ENCODE peak calls at places on chromosomes 7 and 10, in four cellular contexts. One of them, this sample, is unnamed.

GRCh38 chr7:78151229-78151628 is 352.7 kb downstream of the PHTF2 start:
- DNase-seq in HCT116: no peak
- DNase-seq in HepG2: no peak
- DNase-seq in K562: no peak
- DNase-seq in this sample: no peak

GRCh38 chr7:1246170-1246870 is 13.6 kb downstream of the UNCX start:
- DNase-seq in HCT116: no peak
- DNase-seq in HepG2: no peak
- DNase-seq in K562: no peak
- DNase-seq in this sample: no peak

GRCh38 chr7:46229409-46229808 is 308.3 kb upstream of the IGFBP3 start:
- DNase-seq in HCT116: no peak
- DNase-seq in HepG2: peak; percentile 10
- DNase-seq in K562: no peak
- DNase-seq in this sample: no peak

GRCh38 chr10:24894309-24894708 is 58.1 kb downstream of the PRTFDC1 start:
- DNase-seq in HCT116: no peak
- DNase-seq in HepG2: no peak
- DNase-seq in K562: no peak
- DNase-seq in this sample: no peak

GRCh38 chr7:151773795-151774194 is 103.1 kb downstream of the PRKAG2 start:
- DNase-seq in HCT116: no peak
- DNase-seq in HepG2: no peak
- DNase-seq in K562: no peak
- DNase-seq in this sample: no peak

GRCh38 chr7:35906191-35906908 is 105.5 kb downstream of the SEPTIN7 start:
- DNase-seq in HCT116: peak; percentile 66
- DNase-seq in HepG2: peak; percentile 69
- DNase-seq in K562: peak; percentile 54
- DNase-seq in this sample: peak; percentile 57

GRCh38 chr7:22697897-22698645 is 28.9 kb upstream of the IL6 start:
- DNase-seq in HCT116: no peak
- DNase-seq in HepG2: no peak
- DNase-seq in K562: no peak
- DNase-seq in this sample: no peak

GRCh38 chr7:104231054-104232046 is 23.5 kb upstream of the ORC5 start:
- DNase-seq in HCT116: peak; percentile 36
- DNase-seq in HepG2: peak; percentile 47
- DNase-seq in K562: peak; percentile 61
- DNase-seq in this sample: peak; percentile 79

GRCh38 chr7:131792311-131792710 is 235.9 kb upstream of the PODXL start:
- DNase-seq in HCT116: no peak
- DNase-seq in HepG2: no peak
- DNase-seq in K562: no peak
- DNase-seq in this sample: no peak

GRCh38 chr7:64870656-64871055 is 32.4 kb upstream of the ZNF273 start:
- DNase-seq in HCT116: no peak
- DNase-seq in HepG2: no peak
- DNase-seq in K562: no peak
- DNase-seq in this sample: peak; percentile 20

GRCh38 chr7:95318501-95318900 is 5.8 kb downstream of the PON1 start:
- DNase-seq in HCT116: no peak
- DNase-seq in HepG2: peak; percentile 68
- DNase-seq in K562: no peak
- DNase-seq in this sample: no peak

GRCh38 chr7:133807610-133808543 is 319.3 kb upstream of the LRGUK start:
- DNase-seq in HCT116: no peak
- DNase-seq in HepG2: no peak
- DNase-seq in K562: no peak
- DNase-seq in this sample: peak; percentile 63

GRCh38 chr7:13908667-13909382 is 80.6 kb downstream of the ETV1 start:
- DNase-seq in HCT116: peak; percentile 68
- DNase-seq in HepG2: no peak
- DNase-seq in K562: no peak
- DNase-seq in this sample: no peak

GRCh38 chr10:12755075-12755474 is 246.4 kb downstream of the CCDC3 start:
- DNase-seq in HCT116: no peak
- DNase-seq in HepG2: no peak
- DNase-seq in K562: no peak
- DNase-seq in this sample: no peak

GRCh38 chr10:7666253-7667023 is at the start of gene ITIH5:
- DNase-seq in HCT116: no peak
- DNase-seq in HepG2: no peak
- DNase-seq in K562: peak; percentile 47
- DNase-seq in this sample: peak; percentile 72

GRCh38 chr7:134443396-134444070 is 15.4 kb downstream of the AKR1B1 start:
- DNase-seq in HCT116: no peak
- DNase-seq in HepG2: no peak
- DNase-seq in K562: no peak
- DNase-seq in this sample: no peak

GRCh38 chr10:7354330-7355047 is 56.3 kb downstream of the SFMBT2 start:
- DNase-seq in HCT116: no peak
- DNase-seq in HepG2: no peak
- DNase-seq in K562: no peak
- DNase-seq in this sample: peak; percentile 62

GRCh38 chr7:12066561-12066960 is 144.5 kb upstream of the TMEM106B start:
- DNase-seq in HCT116: peak; percentile 85
- DNase-seq in HepG2: peak; percentile 4
- DNase-seq in K562: no peak
- DNase-seq in this sample: no peak

GRCh38 chr10:34567854-34568253 is 247.2 kb downstream of the PARD3 start:
- DNase-seq in HCT116: no peak
- DNase-seq in HepG2: no peak
- DNase-seq in K562: no peak
- DNase-seq in this sample: no peak

DNA sequence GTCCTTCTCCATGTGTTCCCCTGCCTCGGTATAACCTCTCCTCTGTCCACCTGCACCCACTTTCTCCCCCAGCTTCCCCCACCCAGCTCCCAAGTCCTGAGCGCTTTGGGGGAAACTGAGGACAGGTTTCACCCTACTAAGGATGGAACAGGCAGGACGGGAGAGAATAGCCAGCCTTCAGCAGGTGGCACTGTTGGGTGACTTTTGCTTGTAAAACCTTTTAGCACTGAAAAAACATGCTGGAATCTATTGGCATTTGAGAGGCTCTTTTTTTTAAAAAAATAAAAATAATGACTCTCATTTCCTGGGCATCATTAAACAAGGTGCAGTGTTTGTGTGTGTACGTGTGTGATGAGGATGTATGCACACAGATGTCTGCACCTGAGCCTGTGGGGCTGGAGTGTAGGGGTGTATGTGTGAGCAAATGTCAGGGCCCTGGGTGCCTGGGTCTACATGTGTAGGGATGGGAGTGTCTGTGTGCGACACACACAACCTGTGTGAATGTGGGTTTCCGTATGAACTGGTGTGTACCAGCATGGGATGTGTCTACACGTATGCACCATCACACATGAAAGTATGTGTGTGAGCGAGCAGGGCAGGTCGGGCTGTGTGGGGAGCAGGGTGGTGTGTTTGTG is 177.9 kb downstream of the RPS24 start:
- DNase-seq in HCT116: peak; percentile 6
- DNase-seq in HepG2: peak; percentile 16
- DNase-seq in K562: no peak
- DNase-seq in this sample: peak; percentile 71
- TF ChIP-seq ELF1 in HCT116: no peak
- TF ChIP-seq ELF1 in HepG2: no peak
- TF ChIP-seq ELF1 in K562: no peak
- TF ChIP-seq ELF1 in this sample: no peak

GRCh38 chr7:20310963-20311742 is 19.5 kb upstream of the ITGB8 start:
- DNase-seq in HCT116: peak; percentile 38
- DNase-seq in HepG2: peak; percentile 25
- DNase-seq in K562: no peak
- DNase-seq in this sample: no peak
- TF ChIP-seq CTCF in HCT116: peak; percentile 22
- TF ChIP-seq CTCF in HepG2: peak; percentile 42
- TF ChIP-seq CTCF in K562: peak; percentile 34
- TF ChIP-seq CTCF in this sample: peak; percentile 90

GRCh38 chr7:74606101-74606908 is 51.2 kb upstream of the GTF2I start:
- DNase-seq in HCT116: no peak
- DNase-seq in HepG2: no peak
- DNase-seq in K562: peak; percentile 45
- DNase-seq in this sample: peak; percentile 89
- TF ChIP-seq ELF1 in HCT116: no peak
- TF ChIP-seq ELF1 in HepG2: no peak
- TF ChIP-seq ELF1 in K562: no peak
- TF ChIP-seq ELF1 in this sample: no peak

DNA sequence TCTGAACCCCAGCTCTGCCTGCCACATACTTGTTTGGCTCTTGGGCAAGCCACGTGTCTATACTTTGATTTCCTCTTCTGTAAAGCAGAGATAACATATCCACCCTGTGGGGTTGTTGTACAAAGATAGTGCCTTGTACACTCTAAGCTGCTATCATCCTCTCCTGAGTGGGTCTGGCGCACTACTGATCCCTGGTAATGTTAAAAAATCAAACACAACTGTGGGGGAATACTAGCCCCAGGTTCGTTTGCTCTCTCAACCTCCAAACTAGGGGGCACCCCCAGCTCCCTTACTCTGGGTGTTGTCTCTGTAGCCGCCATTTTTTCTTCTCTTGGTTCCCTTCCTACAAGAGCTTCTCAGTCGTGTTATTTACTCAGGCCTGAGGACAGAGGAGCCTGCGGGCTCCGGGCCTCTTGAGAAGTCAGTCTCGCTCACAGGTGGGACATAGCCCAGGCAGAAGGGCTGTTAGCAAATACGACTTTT is 1.0 kb downstream of the POLM start:
- DNase-seq in HCT116: no peak
- DNase-seq in HepG2: no peak
- DNase-seq in K562: peak; percentile 89
- DNase-seq in this sample: no peak
- TF ChIP-seq CTCF in HCT116: no peak
- TF ChIP-seq CTCF in HepG2: no peak
- TF ChIP-seq CTCF in K562: no peak
- TF ChIP-seq CTCF in this sample: no peak

GRCh38 chr10:90966146-90966545 is 45.3 kb upstream of the ANKRD1 start:
- DNase-seq in HCT116: no peak
- DNase-seq in HepG2: no peak
- DNase-seq in K562: no peak
- DNase-seq in this sample: no peak
- TF ChIP-seq ELF1 in HCT116: no peak
- TF ChIP-seq ELF1 in HepG2: no peak
- TF ChIP-seq ELF1 in K562: no peak
- TF ChIP-seq ELF1 in this sample: no peak

GRCh38 chr10:64130152-64130551 is 609.0 kb downstream of the REEP3 start:
- DNase-seq in HCT116: no peak
- DNase-seq in HepG2: no peak
- DNase-seq in K562: no peak
- DNase-seq in this sample: no peak
- TF ChIP-seq CTCF in HCT116: peak; percentile 21
- TF ChIP-seq CTCF in HepG2: no peak
- TF ChIP-seq CTCF in K562: no peak
- TF ChIP-seq CTCF in this sample: no peak

DNA sequence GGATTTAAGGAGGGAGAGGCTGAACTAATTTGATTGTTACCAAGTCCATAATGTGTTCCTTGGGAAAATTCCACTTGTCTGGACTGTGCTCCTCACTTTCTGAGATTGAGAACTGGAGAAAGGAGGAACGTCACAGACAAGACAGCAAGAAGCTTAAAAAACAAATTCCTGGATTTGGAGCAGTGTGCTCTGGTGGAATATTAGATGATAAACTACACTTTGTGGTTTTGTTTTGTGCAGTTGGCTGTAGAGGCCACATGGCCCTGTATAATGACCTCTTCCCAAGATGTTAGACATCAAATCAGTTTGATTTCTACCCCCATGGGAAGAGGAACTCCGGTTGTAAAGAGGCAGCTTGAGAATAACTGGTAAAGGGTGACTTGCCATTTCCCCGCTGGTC is 421.3 kb upstream of the GALNT17 start:
- DNase-seq in HCT116: no peak
- DNase-seq in HepG2: no peak
- DNase-seq in K562: no peak
- DNase-seq in this sample: no peak
- TF ChIP-seq ELF1 in HCT116: no peak
- TF ChIP-seq ELF1 in HepG2: no peak
- TF ChIP-seq ELF1 in K562: no peak
- TF ChIP-seq ELF1 in this sample: no peak

GRCh38 chr7:8991159-8991558 is 557.8 kb downstream of the NXPH1 start:
- DNase-seq in HCT116: no peak
- DNase-seq in HepG2: no peak
- DNase-seq in K562: no peak
- DNase-seq in this sample: no peak
- TF ChIP-seq CTCF in HCT116: no peak
- TF ChIP-seq CTCF in HepG2: no peak
- TF ChIP-seq CTCF in K562: no peak
- TF ChIP-seq CTCF in this sample: no peak

This sample was measured in SK-N-SH.